ENCODE peak calls at places on chromosomes 5 and 9, in four cellular contexts. One of them, this sample, is unnamed.

GRCh38 chr9:75083188-75083976 is 4.6 kb downstream of the NMRK1 start:
- DNase-seq in cardiac muscle cell: no peak
- DNase-seq in AG09309: no peak
- DNase-seq in kidney epithelial cell: no peak
- DNase-seq in this sample: no peak

GRCh38 chr9:4836676-4837075 is 43.9 kb downstream of the RCL1 start:
- DNase-seq in cardiac muscle cell: peak
- DNase-seq in AG09309: no peak
- DNase-seq in kidney epithelial cell: no peak
- DNase-seq in this sample: no peak

GRCh38 chr9:128215491-128216404 is 12.6 kb downstream of the DNM1 start:
- DNase-seq in cardiac muscle cell: peak
- DNase-seq in AG09309: peak
- DNase-seq in kidney epithelial cell: peak
- DNase-seq in this sample: no peak

GRCh38 chr5:103434057-103434456 is 128.5 kb downstream of the NUDT12 start:
- DNase-seq in cardiac muscle cell: no peak
- DNase-seq in AG09309: no peak
- DNase-seq in kidney epithelial cell: no peak
- DNase-seq in this sample: no peak

GRCh38 chr9:111599948-111600343 is 499 bp upstream of the PTGR1 start:
- DNase-seq in cardiac muscle cell: no peak
- DNase-seq in AG09309: no peak
- DNase-seq in kidney epithelial cell: no peak
- DNase-seq in this sample: no peak

GRCh38 chr5:174920906-174921550 is 196.6 kb downstream of the MSX2 start:
- DNase-seq in cardiac muscle cell: peak
- DNase-seq in AG09309: peak
- DNase-seq in kidney epithelial cell: no peak
- DNase-seq in this sample: no peak

GRCh38 chr9:9612270-9612669 is 1000.5 kb downstream of the PTPRD start:
- DNase-seq in cardiac muscle cell: no peak
- DNase-seq in AG09309: no peak
- DNase-seq in kidney epithelial cell: no peak
- DNase-seq in this sample: no peak

GRCh38 chr5:150458819-150459557 is 9.4 kb upstream of the RPS14 start:
- DNase-seq in cardiac muscle cell: peak
- DNase-seq in AG09309: no peak
- DNase-seq in kidney epithelial cell: no peak
- DNase-seq in this sample: no peak

GRCh38 chr5:1542011-1542410 is 18.3 kb upstream of the LPCAT1 start:
- DNase-seq in cardiac muscle cell: peak
- DNase-seq in AG09309: no peak
- DNase-seq in kidney epithelial cell: no peak
- DNase-seq in this sample: no peak

GRCh38 chr9:33329996-33330395 is 39.7 kb downstream of the NFX1 start:
- DNase-seq in cardiac muscle cell: peak
- DNase-seq in AG09309: no peak
- DNase-seq in kidney epithelial cell: no peak
- DNase-seq in this sample: no peak

GRCh38 chr9:1875921-1876448 is 139.2 kb upstream of the SMARCA2 start:
- DNase-seq in cardiac muscle cell: no peak
- DNase-seq in AG09309: no peak
- DNase-seq in kidney epithelial cell: no peak
- DNase-seq in this sample: no peak

GRCh38 chr5:118551031-118551430 is 437.3 kb downstream of the DTWD2 start:
- DNase-seq in cardiac muscle cell: no peak
- DNase-seq in AG09309: no peak
- DNase-seq in kidney epithelial cell: peak
- DNase-seq in this sample: no peak

GRCh38 chr9:122217640-122218039 is 11.1 kb downstream of the LHX6 start:
- DNase-seq in cardiac muscle cell: no peak
- DNase-seq in AG09309: no peak
- DNase-seq in kidney epithelial cell: no peak
- DNase-seq in this sample: no peak

GRCh38 chr9:116099821-116100220 is 53.8 kb upstream of the PAPPA start:
- DNase-seq in cardiac muscle cell: peak
- DNase-seq in AG09309: no peak
- DNase-seq in kidney epithelial cell: no peak
- DNase-seq in this sample: no peak

GRCh38 chr5:158979749-158980521 is 119.8 kb downstream of the EBF1 start:
- DNase-seq in cardiac muscle cell: peak
- DNase-seq in AG09309: no peak
- DNase-seq in kidney epithelial cell: no peak
- DNase-seq in this sample: no peak

GRCh38 chr5:171474106-171474878 is 54.8 kb downstream of the FGF18 start:
- DNase-seq in cardiac muscle cell: no peak
- DNase-seq in AG09309: no peak
- DNase-seq in kidney epithelial cell: no peak
- DNase-seq in this sample: no peak

GRCh38 chr5:176712546-176713297 is 65.4 kb downstream of the TSPAN17 start:
- DNase-seq in cardiac muscle cell: no peak
- DNase-seq in AG09309: no peak
- DNase-seq in kidney epithelial cell: no peak
- DNase-seq in this sample: no peak

GRCh38 chr5:42894057-42894456 is 82.4 kb upstream of the SELENOP start:
- DNase-seq in cardiac muscle cell: peak
- DNase-seq in AG09309: no peak
- DNase-seq in kidney epithelial cell: no peak
- DNase-seq in this sample: no peak

DNA sequence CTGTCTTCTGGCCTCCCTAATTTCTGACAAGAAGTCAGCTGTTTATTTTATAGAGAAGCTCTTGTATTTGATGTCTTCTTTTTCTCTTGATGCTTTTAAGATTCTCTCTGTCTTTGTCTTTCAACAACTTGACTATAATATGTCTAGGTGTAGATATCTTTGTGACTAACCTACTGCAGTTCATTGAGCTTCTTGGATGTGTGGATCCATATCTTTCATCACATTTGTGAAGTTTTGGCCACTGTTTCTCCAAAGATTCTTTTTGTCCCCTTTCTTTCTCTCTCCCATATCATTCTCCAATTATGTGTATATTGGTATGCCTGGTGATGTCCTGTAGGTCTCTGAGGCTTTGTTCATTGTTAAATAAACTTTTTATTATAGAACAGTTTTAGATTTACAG is 16.7 kb downstream of the SPEF2 start:
- DNase-seq in cardiac muscle cell: no peak
- DNase-seq in AG09309: no peak
- DNase-seq in kidney epithelial cell: no peak
- DNase-seq in this sample: no peak
- TF ChIP-seq CTCF in cardiac muscle cell: no peak
- TF ChIP-seq CTCF in AG09309: no peak
- TF ChIP-seq CTCF in kidney epithelial cell: no peak
- TF ChIP-seq CTCF in this sample: no peak

DNA sequence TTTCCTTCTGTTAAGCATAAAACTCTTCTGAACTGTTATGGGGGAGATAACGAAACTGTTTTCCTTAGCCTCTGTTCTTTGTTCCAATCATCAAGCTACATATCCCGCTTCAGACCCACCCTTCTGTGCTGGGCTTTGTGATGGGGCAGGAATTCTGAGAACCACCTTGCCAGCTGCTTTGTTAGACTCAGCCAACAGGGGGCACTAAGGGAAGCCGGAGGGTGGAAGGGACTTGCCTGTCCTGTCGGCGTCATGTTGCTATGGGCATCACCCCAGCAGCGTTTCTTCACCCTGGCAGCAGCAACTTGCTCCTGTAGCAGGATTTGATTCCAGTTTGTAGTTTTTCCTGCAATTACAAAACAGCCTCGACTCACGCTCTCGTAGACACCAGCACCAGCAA is 169.1 kb downstream of the CAAP1 start:
- DNase-seq in cardiac muscle cell: peak
- DNase-seq in AG09309: no peak
- DNase-seq in kidney epithelial cell: no peak
- DNase-seq in this sample: no peak
- H3K4me3 ChIP-seq in cardiac muscle cell: no peak
- H3K4me3 ChIP-seq in AG09309: no peak
- H3K4me3 ChIP-seq in kidney epithelial cell: no peak
- H3K4me3 ChIP-seq in this sample: no peak

GRCh38 chr5:73295447-73295846 is 122.5 kb downstream of the TMEM174 start:
- DNase-seq in cardiac muscle cell: no peak
- DNase-seq in AG09309: no peak
- DNase-seq in kidney epithelial cell: no peak
- DNase-seq in this sample: no peak
- TF ChIP-seq CTCF in cardiac muscle cell: no peak
- TF ChIP-seq CTCF in AG09309: no peak
- TF ChIP-seq CTCF in kidney epithelial cell: no peak
- TF ChIP-seq CTCF in this sample: no peak

GRCh38 chr9:133535285-133535877 is 877 bp downstream of the ADAMTSL2 start:
- DNase-seq in cardiac muscle cell: no peak
- DNase-seq in AG09309: no peak
- DNase-seq in kidney epithelial cell: no peak
- DNase-seq in this sample: no peak

GRCh38 chr9:133538176-133538575 is 3.7 kb downstream of the ADAMTSL2 start:
- DNase-seq in cardiac muscle cell: no peak
- DNase-seq in AG09309: no peak
- DNase-seq in kidney epithelial cell: no peak
- DNase-seq in this sample: no peak

GRCh38 chr9:133536080-133536479 is 1.6 kb downstream of the ADAMTSL2 start:
- DNase-seq in cardiac muscle cell: no peak
- DNase-seq in AG09309: no peak
- DNase-seq in kidney epithelial cell: no peak
- DNase-seq in this sample: no peak

GRCh38 chr9:133537257-133537656 is 2.8 kb downstream of the ADAMTSL2 start:
- DNase-seq in cardiac muscle cell: no peak
- DNase-seq in AG09309: no peak
- DNase-seq in kidney epithelial cell: no peak
- DNase-seq in this sample: no peak

GRCh38 chr9:133536536-133536935 is 2.0 kb downstream of the ADAMTSL2 start:
- DNase-seq in cardiac muscle cell: no peak
- DNase-seq in AG09309: no peak
- DNase-seq in kidney epithelial cell: no peak
- DNase-seq in this sample: no peak
- H3K4me3 ChIP-seq in cardiac muscle cell: no peak
- H3K4me3 ChIP-seq in AG09309: no peak
- H3K4me3 ChIP-seq in kidney epithelial cell: no peak
- H3K4me3 ChIP-seq in this sample: no peak

GRCh38 chr5:120463026-120463770 is 902 bp upstream of the PRR16 start:
- DNase-seq in cardiac muscle cell: no peak
- DNase-seq in AG09309: no peak
- DNase-seq in kidney epithelial cell: no peak
- DNase-seq in this sample: no peak

GRCh38 chr5:120463991-120464626 is at the start of gene PRR16:
- DNase-seq in cardiac muscle cell: peak
- DNase-seq in AG09309: no peak
- DNase-seq in kidney epithelial cell: no peak
- DNase-seq in this sample: no peak

GRCh38 chr5:120464627-120465280 is 654 bp downstream of the PRR16 start:
- DNase-seq in cardiac muscle cell: peak
- DNase-seq in AG09309: peak
- DNase-seq in kidney epithelial cell: no peak
- DNase-seq in this sample: no peak

GRCh38 chr5:120465281-120465961 is 1.3 kb downstream of the PRR16 start:
- DNase-seq in cardiac muscle cell: peak
- DNase-seq in AG09309: peak
- DNase-seq in kidney epithelial cell: no peak
- DNase-seq in this sample: no peak

GRCh38 chr5:120466337-120467006 is 2.4 kb downstream of the PRR16 start:
- DNase-seq in cardiac muscle cell: no peak
- DNase-seq in AG09309: no peak
- DNase-seq in kidney epithelial cell: no peak
- DNase-seq in this sample: no peak
- TF ChIP-seq CTCF in cardiac muscle cell: no peak
- TF ChIP-seq CTCF in AG09309: no peak
- TF ChIP-seq CTCF in kidney epithelial cell: no peak
- TF ChIP-seq CTCF in this sample: no peak

GRCh38 chr5:132259061-132259851 is 1.8 kb downstream of the PDLIM4 start:
- DNase-seq in cardiac muscle cell: peak
- DNase-seq in AG09309: peak
- DNase-seq in kidney epithelial cell: no peak
- DNase-seq in this sample: peak
- H3K4me3 ChIP-seq in cardiac muscle cell: no peak
- H3K4me3 ChIP-seq in AG09309: peak
- H3K4me3 ChIP-seq in kidney epithelial cell: peak
- H3K4me3 ChIP-seq in this sample: peak

GRCh38 chr9:134642385-134643181 is 980 bp downstream of the COL5A1 start:
- DNase-seq in cardiac muscle cell: peak
- DNase-seq in AG09309: peak
- DNase-seq in kidney epithelial cell: no peak
- DNase-seq in this sample: peak
- TF ChIP-seq CTCF in cardiac muscle cell: peak
- TF ChIP-seq CTCF in AG09309: peak
- TF ChIP-seq CTCF in kidney epithelial cell: peak
- TF ChIP-seq CTCF in this sample: peak

GRCh38 chr9:92508018-92508417 is 25.7 kb upstream of the ASPN start:
- DNase-seq in cardiac muscle cell: peak
- DNase-seq in AG09309: no peak
- DNase-seq in kidney epithelial cell: no peak
- DNase-seq in this sample: no peak
- H3K4me3 ChIP-seq in cardiac muscle cell: no peak
- H3K4me3 ChIP-seq in AG09309: no peak
- H3K4me3 ChIP-seq in kidney epithelial cell: no peak
- H3K4me3 ChIP-seq in this sample: no peak